ENCODE peak calls at places on chromosomes 3 and 15, in eight cellular contexts. Z is GM13977; V is Right ventricle myocardium superior; J is effector CD4-positive, alpha-beta T cell; R is activated CD4-positive, alpha-beta T cell treated with anti-CD3 and anti-CD28 coated beads, Interleukin-2, amount 10 ng/mL, durations not matched to agents 7 days and 5 days; G is NCI-H1694 treated with DMSO at 0.1 percent for 48 hours; Q is HTR-8/SVneo; H is GM12891. C is an unnamed sample.

GRCh38 chr15:78715930-78716329 is 74.9 kb upstream of the CHRNB4 start:
- DNase-seq in Z (no peak), H (no peak), J (no peak), V (no peak), Q (no peak), G (no peak), R (no peak), C (no peak)

GRCh38 chr15:77674327-77674726 is 41.6 kb upstream of the LINGO1 start:
- DNase-seq in Z (no peak), J (no peak), H (no peak), G (no peak), R (no peak), Q (no peak), V (no peak), C (no peak)

GRCh38 chr3:149080011-149080698 is 6.2 kb downstream of the HLTF start:
- DNase-seq in H (no peak), Q (no peak), R (no peak), V (no peak), Z (no peak), J (no peak), G (no peak), C (no peak)

GRCh38 chr15:72751751-72752455 is 31.7 kb downstream of the ADPGK start:
- DNase-seq in H (no peak), J (no peak), G (no peak), Z (no peak), V (no peak), R (no peak), Q (no peak), C (no peak)

GRCh38 chr3:76859596-76859995 is 180.3 kb upstream of the ROBO2 start:
- DNase-seq in G (no peak), J (no peak), R (no peak), Q (no peak), Z (no peak), H (no peak), V (no peak), C (no peak)

GRCh38 chr3:181230258-181230657 is 240.7 kb upstream of the DNAJC19 start:
- DNase-seq in Z (no peak), R (no peak), J (no peak), Q (no peak), H (no peak), V (no peak), G (no peak), C (no peak)

GRCh38 chr15:95864467-95864886 is 466.0 kb upstream of the NR2F2 start:
- DNase-seq in Q (no peak), V (no peak), G (no peak), H (no peak), Z (peak), R (peak), J (no peak), C (no peak)

GRCh38 chr15:41855121-41855941 is 16.7 kb downstream of the PLA2G4B start:
- DNase-seq in Q (no peak), H (no peak), V (no peak), J (no peak), Z (no peak), R (no peak), G (no peak), C (peak)

GRCh38 chr3:17320266-17320665 is 422.2 kb downstream of the TBC1D5 start:
- DNase-seq in J (no peak), H (no peak), V (no peak), Z (no peak), R (no peak), G (no peak), Q (no peak), C (no peak)

GRCh38 chr3:32492684-32493436 is 9.8 kb downstream of the CMTM6 start:
- DNase-seq in R (no peak), Z (no peak), G (no peak), Q (no peak), H (no peak), V (no peak), J (no peak), C (no peak)

GRCh38 chr15:49832421-49832980 is 211.7 kb downstream of the DTWD1 start:
- DNase-seq in Q (no peak), R (no peak), J (no peak), H (no peak), G (peak), Z (no peak), V (no peak), C (no peak)

GRCh38 chr3:101646726-101647125 is 30.2 kb downstream of the ZBTB11 start:
- DNase-seq in H (no peak), Z (no peak), Q (no peak), R (no peak), G (no peak), V (no peak), J (no peak), C (no peak)

C was measured in frontal cortex.